ENCODE peak calls at places on chromosomes 2 and 18, in five cellular contexts. Y is upper lobe of left lung, H is fibroblast of the aortic adventitia, K is stomach, R is cardiac muscle cell. W is an unnamed sample.

GRCh38 chr2:197940346-197940745 is 136.0 kb downstream of the PLCL1 start:
- DNase-seq in Y (no peak), H (no peak), K (no peak), R (no peak), W (no peak)

GRCh38 chr2:173226899-173227692 is 127.6 kb upstream of the CDCA7 start:
- DNase-seq in Y (no peak), H (no peak), K (no peak), R (peak), W (no peak)

GRCh38 chr18:68494802-68495560 is 219.9 kb downstream of the TMX3 start:
- DNase-seq in Y (no peak), H (peak), K (no peak), R (no peak), W (no peak)

GRCh38 chr18:58745914-58746313 is 74.6 kb downstream of the MALT1 start:
- DNase-seq in Y (no peak), H (no peak), K (no peak), R (no peak), W (no peak)

GRCh38 chr2:85888020-85888744 is 608 bp downstream of the ST3GAL5 start:
- DNase-seq in Y (no peak), H (peak), K (no peak), R (peak), W (peak)

GRCh38 chr2:2689313-2689712 is 358.2 kb upstream of the MYT1L start:
- DNase-seq in Y (no peak), H (no peak), K (no peak), R (no peak), W (no peak)

GRCh38 chr2:39434233-39434897 is 2.7 kb downstream of the MAP4K3 start:
- DNase-seq in Y (no peak), H (peak), K (no peak), R (no peak), W (no peak)

GRCh38 chr2:233063269-233063975 is 3.3 kb downstream of the INPP5D start:
- DNase-seq in Y (peak), H (no peak), K (peak), R (peak), W (peak)

GRCh38 chr18:49697757-49698595 is 115.4 kb downstream of the ACAA2 start:
- DNase-seq in Y (no peak), H (peak), K (no peak), R (peak), W (no peak)

GRCh38 chr2:221895366-221896121 is 323.4 kb upstream of the EPHA4 start:
- DNase-seq in Y (no peak), H (peak), K (no peak), R (no peak), W (no peak)

GRCh38 chr2:47225061-47225783 is 70.1 kb upstream of the STPG4 start:
- DNase-seq in Y (no peak), H (peak), K (peak), R (peak), W (no peak)

GRCh38 chr2:120745420-120746178 is 9.9 kb downstream of the GLI2 start:
- DNase-seq in Y (no peak), H (no peak), K (no peak), R (no peak), W (no peak)

GRCh38 chr2:88190808-88191721 is 20.9 kb downstream of the THNSL2 start:
- DNase-seq in Y (no peak), H (peak), K (no peak), R (peak), W (peak)

GRCh38 chr2:220787251-220787650 is 784.9 kb downstream of the EPHA4 start:
- DNase-seq in Y (no peak), H (no peak), K (no peak), R (no peak), W (no peak)

GRCh38 chr2:101806123-101806522 is 108.6 kb downstream of the MAP4K4 start:
- DNase-seq in Y (no peak), H (peak), K (no peak), R (no peak), W (no peak)

GRCh38 chr18:29849145-29849544 is 1193.4 kb downstream of the DSC3 start:
- DNase-seq in Y (no peak), H (peak), K (no peak), R (no peak), W (no peak)

GRCh38 chr2:119311371-119311770 is 55.3 kb downstream of the C2orf76 start:
- DNase-seq in Y (no peak), H (no peak), K (no peak), R (peak), W (no peak)

GRCh38 chr18:55477537-55478300 is 110.3 kb downstream of the TCF4 start:
- DNase-seq in Y (no peak), H (peak), K (no peak), R (peak), W (peak)

GRCh38 chr18:44725300-44726096 is 44.8 kb downstream of the SETBP1 start:
- DNase-seq in Y (no peak), H (peak), K (no peak), R (no peak), W (peak)

GRCh38 chr2:45968946-45969584 is 317.6 kb downstream of the PRKCE start:
- DNase-seq in Y (peak), H (peak), K (no peak), R (no peak), W (no peak)

GRCh38 chr2:234949762-234950434 is 1.9 kb upstream of the SH3BP4 start:
- DNase-seq in Y (no peak), H (peak), K (no peak), R (no peak), W (no peak)

GRCh38 chr18:21740474-21740723 is 193 bp upstream of the MIB1 start:
- DNase-seq in Y (peak), H (no peak), K (no peak), R (no peak), W (peak)

GRCh38 chr2:45000921-45001628 is 8.2 kb downstream of the SIX2 start:
- DNase-seq in Y (peak), H (no peak), K (no peak), R (peak), W (no peak)

GRCh38 chr2:40213071-40213470 is 238.8 kb downstream of the SLC8A1 start:
- DNase-seq in Y (no peak), H (peak), K (no peak), R (no peak), W (peak)

GRCh38 chr2:170972508-170973224 is 43.6 kb downstream of the GORASP2 start:
- DNase-seq in Y (no peak), H (peak), K (no peak), R (no peak), W (no peak)

GRCh38 chr18:37314534-37314933 is 251.1 kb downstream of the CELF4 start:
- DNase-seq in Y (no peak), H (no peak), K (no peak), R (no peak), W (no peak)

GRCh38 chr18:22868831-22869230 is 64.3 kb upstream of the RBBP8 start:
- DNase-seq in Y (no peak), H (no peak), K (no peak), R (no peak), W (no peak)

GRCh38 chr2:43055086-43055912 is 171.1 kb downstream of the ZFP36L2 start:
- DNase-seq in Y (no peak), H (no peak), K (no peak), R (no peak), W (no peak)

GRCh38 chr18:46917808-46918600 is 602 bp downstream of the KATNAL2 start:
- DNase-seq in Y (no peak), H (peak), K (no peak), R (peak), W (peak)

GRCh38 chr2:55029098-55029497 is 21.2 kb downstream of the RTN4 start:
- DNase-seq in Y (no peak), H (no peak), K (no peak), R (no peak), W (no peak)

GRCh38 chr2:133711226-133711625 is 143.0 kb upstream of the NCKAP5 start:
- DNase-seq in Y (no peak), H (no peak), K (no peak), R (no peak), W (no peak)

GRCh38 chr18:58544616-58545337 is 84.1 kb downstream of the ALPK2 start:
- DNase-seq in Y (no peak), H (no peak), K (no peak), R (no peak), W (peak)

GRCh38 chr2:31384771-31385276 is 29.7 kb downstream of the XDH start:
- DNase-seq in Y (no peak), H (peak), K (no peak), R (no peak), W (no peak)

GRCh38 chr2:237097326-237097910 is 11.7 kb downstream of the COPS8 start:
- DNase-seq in Y (no peak), H (peak), K (no peak), R (no peak), W (no peak)

GRCh38 chr2:21161832-21162614 is 38.3 kb downstream of the TDRD15 start:
- DNase-seq in Y (peak), H (no peak), K (no peak), R (no peak), W (no peak)

GRCh38 chr2:21163213-21163612 is 39.4 kb downstream of the TDRD15 start:
- DNase-seq in Y (peak), H (no peak), K (no peak), R (no peak), W (no peak)

GRCh38 chr2:21161122-21161521 is 37.4 kb downstream of the TDRD15 start:
- DNase-seq in Y (peak), H (no peak), K (no peak), R (no peak), W (no peak)

GRCh38 chr2:21162615-21162878 is 38.8 kb downstream of the TDRD15 start:
- DNase-seq in Y (no peak), H (no peak), K (no peak), R (no peak), W (no peak)

DNA sequence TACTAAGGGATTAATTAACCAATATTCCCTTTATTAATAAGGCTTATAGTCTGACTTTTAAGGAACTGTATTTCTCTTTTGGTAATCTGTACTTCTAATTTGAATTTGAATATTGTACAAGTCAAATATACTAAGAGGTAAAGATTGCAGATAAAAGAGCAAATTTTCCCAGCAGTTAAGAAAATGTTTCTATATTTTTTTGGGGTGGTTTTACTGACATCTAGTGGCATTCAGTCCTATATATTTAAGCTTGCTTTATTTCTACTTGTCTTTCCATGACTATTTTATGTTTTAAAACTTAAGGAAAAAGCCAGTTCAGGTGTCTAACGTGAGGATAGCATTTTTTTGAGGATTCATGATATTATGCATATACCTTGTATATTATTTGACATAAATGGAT is 41.6 kb downstream of the TDRD15 start:
- DNase-seq in Y (no peak), H (no peak), K (no peak), R (no peak), W (no peak)
- TF ChIP-seq CTCF in Y (no peak), H (no peak), K (no peak), R (peak), W (no peak)

GRCh38 chr2:64260817-64261216 is 116.6 kb upstream of the PELI1 start:
- DNase-seq in Y (no peak), H (no peak), K (peak), R (no peak), W (peak)

GRCh38 chr2:64262068-64262467 is 117.8 kb upstream of the PELI1 start:
- DNase-seq in Y (no peak), H (no peak), K (peak), R (no peak), W (no peak)

GRCh38 chr2:64262816-64263215 is 118.6 kb upstream of the PELI1 start:
- DNase-seq in Y (no peak), H (no peak), K (no peak), R (no peak), W (no peak)

GRCh38 chr2:64259301-64259700 is 115.1 kb upstream of the PELI1 start:
- DNase-seq in Y (no peak), H (peak), K (no peak), R (no peak), W (no peak)

DNA sequence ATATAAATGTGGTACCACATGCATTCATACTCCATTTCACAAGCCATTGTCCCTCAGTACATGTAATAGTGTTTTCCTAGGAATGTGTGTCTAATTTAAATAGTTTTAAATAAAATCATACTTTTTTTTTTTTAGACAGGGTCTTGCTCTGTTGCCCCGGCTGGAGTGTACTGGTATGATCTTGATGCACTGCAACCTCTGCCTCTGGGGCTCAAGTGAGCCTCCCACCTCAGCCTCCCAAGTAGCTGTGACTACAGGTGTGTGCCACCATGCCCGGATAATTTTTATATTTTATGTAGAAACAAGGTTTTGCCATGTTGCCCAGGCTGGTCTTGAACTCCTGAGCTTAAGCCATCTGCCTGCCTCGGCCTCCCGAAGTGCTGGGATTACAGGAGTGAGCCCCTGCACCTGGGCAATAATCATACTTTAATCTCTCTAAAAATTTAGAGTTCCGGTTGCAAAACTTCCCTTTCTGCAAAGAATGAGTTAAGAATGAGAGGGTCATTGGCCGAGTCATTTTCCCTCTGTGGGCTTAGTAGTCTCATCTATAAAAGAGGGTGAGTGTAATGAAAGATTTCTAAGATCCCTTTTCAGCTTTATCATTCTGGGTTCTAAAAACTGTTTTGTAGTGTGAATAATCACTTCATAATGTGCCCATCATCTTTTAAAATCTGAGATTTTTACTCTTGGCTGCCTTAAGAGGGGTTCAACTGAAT is 116.0 kb upstream of the PELI1 start:
- DNase-seq in Y (no peak), H (no peak), K (no peak), R (no peak), W (no peak)
- H3K4me3 ChIP-seq in Y (no peak), H (no peak), K (no peak), R (no peak), W (no peak)

DNA sequence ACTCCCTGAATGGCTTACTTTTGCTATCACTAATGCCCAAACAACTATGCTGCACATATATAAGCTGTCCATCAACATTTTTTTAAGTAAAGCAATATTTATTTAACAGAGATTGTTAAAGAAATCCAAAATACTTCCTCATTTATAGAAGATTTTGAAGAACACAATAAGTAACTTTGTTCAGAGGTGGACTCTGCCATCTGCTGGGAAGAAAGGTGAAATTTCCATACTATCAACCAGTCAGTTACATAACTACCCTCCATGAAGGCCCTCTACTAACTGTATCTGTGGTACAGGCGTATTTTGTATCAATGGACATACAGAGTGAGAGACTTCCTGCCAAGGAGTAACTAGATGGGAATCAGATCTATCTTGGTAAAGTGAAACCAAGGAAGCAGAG is 106.0 kb downstream of the DTNB start:
- DNase-seq in Y (no peak), H (peak), K (no peak), R (peak), W (peak)
- TF ChIP-seq CTCF in Y (no peak), H (peak), K (peak), R (peak), W (peak)

GRCh38 chr2:238846503-238847431 is 1.1 kb upstream of the TWIST2 start:
- DNase-seq in Y (peak), H (peak), K (no peak), R (no peak), W (no peak)

GRCh38 chr2:238847432-238847801 is 468 bp upstream of the TWIST2 start:
- DNase-seq in Y (peak), H (peak), K (no peak), R (no peak), W (no peak)

GRCh38 chr2:238848941-238849853 is 1.3 kb downstream of the TWIST2 start:
- DNase-seq in Y (peak), H (peak), K (no peak), R (no peak), W (no peak)

GRCh38 chr2:238848566-238848940 is 668 bp downstream of the TWIST2 start:
- DNase-seq in Y (peak), H (no peak), K (no peak), R (no peak), W (no peak)

DNA sequence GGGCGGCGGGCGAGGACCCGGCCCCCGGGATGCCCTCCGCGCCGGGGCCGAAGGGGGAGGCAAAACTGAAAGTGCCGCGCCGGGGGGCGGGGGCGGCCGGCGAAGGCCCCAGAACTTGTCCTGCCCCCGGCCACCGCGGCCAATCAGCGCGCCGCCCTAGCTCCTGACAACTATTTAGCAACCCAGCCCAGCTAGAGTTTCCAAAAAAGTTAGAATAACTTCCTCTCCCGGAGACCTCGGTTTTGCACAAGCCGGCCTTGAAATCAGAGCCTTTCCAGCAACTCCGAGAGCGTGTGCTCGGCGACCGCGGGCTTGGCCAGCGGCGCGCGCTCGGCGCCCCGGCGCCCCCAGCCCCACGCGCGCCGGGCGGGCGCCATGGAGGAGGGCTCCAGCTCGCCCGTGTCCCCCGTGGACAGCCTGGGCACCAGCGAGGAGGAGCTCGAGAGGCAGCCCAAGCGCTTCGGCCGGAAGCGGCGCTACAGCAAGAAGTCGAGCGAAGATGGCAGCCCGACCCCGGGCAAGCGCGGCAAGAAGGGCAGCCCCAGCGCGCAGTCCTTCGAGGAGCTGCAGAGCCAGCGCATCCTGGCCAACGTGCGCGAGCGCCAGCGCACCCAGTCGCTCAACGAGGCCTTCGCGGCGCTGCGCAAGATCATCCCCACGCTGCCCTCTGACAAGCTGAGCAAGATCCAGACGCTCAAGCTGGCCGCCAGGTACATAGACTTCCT is at the start of gene TWIST2:
- DNase-seq in Y (peak), H (peak), K (peak), R (no peak), W (no peak)
- H3K4me3 ChIP-seq in Y (peak), H (peak), K (peak), R (no peak), W (no peak)

W was measured in GM12865.